ENCODE peak calls at places on chromosome 11, in ten cellular contexts. W is CD4-positive, alpha-beta T cell; T is activated CD8-positive, alpha-beta T cell treated with anti-CD3 and anti-CD28 coated beads for 36 hours; C is choroid plexus epithelial cell; G is progenitor cell of endocrine pancreas; A is foreskin fibroblast; B is D721Med; P is cardiac muscle cell; H is tibial artery; N is cardiac fibroblast. Q is an unnamed sample.

GRCh38 chr11:33687733-33688479 is 12.7 kb downstream of the C11orf91 start:
- DNase-seq in T (peak; percentile 48), A (peak; percentile 75), W (no peak), P (peak; percentile 69), H (no peak), C (peak; percentile 89), G (peak; percentile 41), B (peak; percentile 52), N (peak; percentile 87), Q (no peak)

GRCh38 chr11:62922189-62922589 is 1.0 kb upstream of the CHRM1 start:
- DNase-seq in N (no peak), A (no peak), G (no peak), H (no peak), C (no peak), P (no peak), W (no peak), B (no peak), T (peak; percentile 14), Q (no peak)

GRCh38 chr11:83157755-83158473 is 983 bp downstream of the PCF11 start:
- DNase-seq in W (peak; percentile 14), N (peak; percentile 57), T (peak; percentile 61), G (no peak), A (no peak), H (peak; percentile 82), P (peak; percentile 66), C (peak; percentile 64), B (no peak), Q (peak; percentile 61)

GRCh38 chr11:63614136-63614664 is at the start of gene PLAAT3:
- DNase-seq in N (peak; percentile 18), H (peak; percentile 87), B (no peak), P (peak; percentile 73), T (peak; percentile 52), C (no peak), G (peak; percentile 39), W (peak; percentile 20), A (no peak), Q (peak; percentile 41)

GRCh38 chr11:19794161-19794560 is 81.5 kb downstream of the NAV2 start:
- DNase-seq in N (no peak), H (no peak), P (no peak), B (no peak), A (no peak), C (no peak), T (no peak), W (no peak), G (no peak), Q (no peak)

GRCh38 chr11:96658436-96658835 is 268.6 kb downstream of the JRKL start:
- DNase-seq in G (no peak), N (no peak), C (no peak), H (no peak), P (no peak), W (no peak), B (no peak), A (no peak), T (no peak), Q (no peak)

GRCh38 chr11:126111458-126112116 is 48.9 kb upstream of the CDON start:
- DNase-seq in P (peak; percentile 60), W (no peak), B (no peak), G (no peak), C (no peak), T (no peak), H (no peak), A (no peak), N (no peak), Q (no peak)

GRCh38 chr11:112293614-112294013 is 33.0 kb upstream of the PLET1 start:
- DNase-seq in N (peak; percentile 14), T (no peak), C (no peak), G (no peak), A (no peak), H (no peak), B (no peak), W (no peak), P (no peak), Q (no peak)

GRCh38 chr11:100727410-100727809 is 40.3 kb downstream of the ARHGAP42 start:
- DNase-seq in G (no peak), H (no peak), N (peak; percentile 56), C (no peak), W (no peak), T (no peak), A (no peak), B (no peak), P (peak; percentile 92), Q (no peak)

GRCh38 chr11:125569913-125570621 is 790 bp downstream of the EI24 start:
- DNase-seq in H (no peak), G (no peak), N (peak; percentile 23), T (peak; percentile 23), B (no peak), P (no peak), W (no peak), C (peak; percentile 9), A (peak; percentile 8), Q (no peak)

GRCh38 chr11:76185931-76186401 is 20.3 kb downstream of the WNT11 start:
- DNase-seq in B (no peak), N (no peak), T (no peak), P (peak; percentile 49), G (no peak), H (peak; percentile 83), A (peak; percentile 31), C (peak; percentile 30), W (no peak), Q (no peak)

GRCh38 chr11:125886997-125887372 is 483 bp upstream of the HYLS1 start:
- DNase-seq in T (peak; percentile 62), N (no peak), G (no peak), H (no peak), W (peak; percentile 35), P (no peak), C (peak; percentile 32), B (no peak), A (peak; percentile 21), Q (no peak)

GRCh38 chr11:117217141-117217609 is 14.7 kb downstream of the PCSK7 start:
- DNase-seq in G (no peak), H (peak; percentile 81), C (peak; percentile 51), T (no peak), W (no peak), B (no peak), P (no peak), N (peak; percentile 79), A (no peak), Q (no peak)

GRCh38 chr11:23974046-23974445 is 522.8 kb upstream of the LUZP2 start:
- DNase-seq in H (no peak), G (no peak), B (no peak), C (no peak), A (no peak), N (no peak), T (no peak), W (no peak), P (no peak), Q (no peak)

GRCh38 chr11:69186316-69187266 is 30.9 kb downstream of the SMIM38 start:
- DNase-seq in B (no peak), W (no peak), N (no peak), C (no peak), A (no peak), G (no peak), T (no peak), H (no peak), P (no peak), Q (no peak)

GRCh38 chr11:125553357-125553756 is 15.9 kb upstream of the EI24 start:
- DNase-seq in H (no peak), P (no peak), C (no peak), N (no peak), A (no peak), W (no peak), T (no peak), B (no peak), G (no peak), Q (no peak)

GRCh38 chr11:71066311-71066710 is 186.1 kb downstream of the SHANK2 start:
- DNase-seq in W (no peak), H (no peak), P (no peak), A (no peak), N (no peak), B (no peak), C (no peak), T (no peak), G (no peak), Q (no peak)

GRCh38 chr11:88204353-88204752 is 29.1 kb upstream of the RAB38 start:
- DNase-seq in P (no peak), H (no peak), W (no peak), A (no peak), B (no peak), T (no peak), C (no peak), N (no peak), G (no peak), Q (no peak)

GRCh38 chr11:88206746-88207145 is 31.5 kb upstream of the RAB38 start:
- DNase-seq in W (no peak), T (no peak), A (peak; percentile 16), C (peak; percentile 4), N (peak; percentile 42), B (no peak), G (no peak), P (no peak), H (no peak), Q (no peak)

GRCh38 chr11:88202498-88202897 is 27.3 kb upstream of the RAB38 start:
- DNase-seq in P (no peak), C (no peak), B (no peak), W (no peak), A (no peak), G (no peak), N (no peak), H (no peak), T (no peak), Q (no peak)
- TF ChIP-seq CTCF in P (no peak), C (no peak), B (no peak), W (no peak), A (no peak), G (no peak), N (no peak), H (no peak), T (no peak), Q (no peak)

GRCh38 chr11:13114566-13115465 is 105.7 kb downstream of the RASSF10 start:
- DNase-seq in B (no peak), C (no peak), N (no peak), P (peak; percentile 49), W (no peak), G (peak; percentile 33), H (no peak), A (no peak), T (peak; percentile 17), Q (no peak)
- TF ChIP-seq CTCF in B (peak; percentile 7), C (no peak), N (no peak), P (no peak), W (no peak), G (peak; percentile 45), H (no peak), A (no peak), T (no peak), Q (no peak)

GRCh38 chr11:64935634-64936081 is at the start of gene GPHA2:
- DNase-seq in A (no peak), H (no peak), W (no peak), P (peak; percentile 81), G (no peak), N (no peak), C (peak; percentile 53), T (no peak), B (no peak), Q (no peak)
- TF ChIP-seq CTCF in A (no peak), H (no peak), W (no peak), P (peak; percentile 14), G (no peak), N (no peak), C (peak; percentile 38), T (no peak), B (no peak), Q (no peak)

DNA sequence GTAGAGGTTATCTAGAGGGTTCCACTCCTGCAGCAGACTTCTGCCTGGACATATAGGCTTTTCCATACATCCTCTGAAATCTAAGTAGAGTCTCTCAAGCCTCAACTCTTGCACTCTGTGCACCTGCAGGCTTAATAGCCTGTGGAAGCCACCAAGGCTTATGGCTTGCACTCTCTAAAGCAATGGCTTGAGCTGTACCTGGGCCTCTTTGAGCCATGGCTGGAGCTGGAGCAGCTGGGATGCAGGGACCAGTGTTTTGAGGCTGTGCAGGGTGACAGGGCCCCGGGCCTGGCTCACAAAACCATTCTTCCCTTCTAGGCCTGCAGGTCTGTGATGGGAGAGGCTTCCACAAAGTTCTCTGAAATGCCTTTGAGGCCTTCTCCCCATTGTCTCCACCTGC is 2.9 kb upstream of the NXPE4 start:
- DNase-seq in T (no peak), W (no peak), B (no peak), C (no peak), P (no peak), A (no peak), N (no peak), H (no peak), G (no peak), Q (no peak)
- TF ChIP-seq CTCF in T (no peak), W (no peak), B (no peak), C (no peak), P (no peak), A (no peak), N (no peak), H (no peak), G (no peak), Q (no peak)